ENCODE peak calls at places on chromosome 16, in nine cellular contexts. One of them, this sample, is unnamed.

GRCh38 chr16:87576191-87576590 is 26.1 kb upstream of the JPH3 start:
- DNase-seq in activated effector memory CD4-positive, alpha-beta T cell treated with Interleukin-2 at 50 U/mL for 16 hours: no peak
- DNase-seq in right cardiac atrium: no peak
- DNase-seq in adrenal gland: no peak
- DNase-seq in stimulated activated CD8-positive, alpha-beta memory T cell treated with anti-CD3 and anti-CD28 coated beads, Interleukin-12 subunit alpha, Interleukin-12 subunit beta, amount 100 ng/mL, for 1 hour: no peak
- DNase-seq in BE2C: no peak
- DNase-seq in NCI-H2081: no peak
- DNase-seq in cardiac fibroblast: no peak
- DNase-seq in endothelial cell: no peak
- DNase-seq in this sample: no peak

GRCh38 chr16:66608241-66609138 is 4.0 kb downstream of the CMTM3 start:
- DNase-seq in endothelial cell: peak
- DNase-seq in BE2C: peak
- DNase-seq in right cardiac atrium: peak
- DNase-seq in activated effector memory CD4-positive, alpha-beta T cell treated with Interleukin-2 at 50 U/mL for 16 hours: peak
- DNase-seq in adrenal gland: peak
- DNase-seq in NCI-H2081: peak
- DNase-seq in cardiac fibroblast: peak
- DNase-seq in stimulated activated CD8-positive, alpha-beta memory T cell treated with anti-CD3 and anti-CD28 coated beads, Interleukin-12 subunit alpha, Interleukin-12 subunit beta, amount 100 ng/mL, for 1 hour: peak
- DNase-seq in this sample: peak

GRCh38 chr16:28981517-28981916 is 3.3 kb upstream of the LAT start:
- DNase-seq in endothelial cell: peak
- DNase-seq in right cardiac atrium: no peak
- DNase-seq in activated effector memory CD4-positive, alpha-beta T cell treated with Interleukin-2 at 50 U/mL for 16 hours: no peak
- DNase-seq in adrenal gland: no peak
- DNase-seq in stimulated activated CD8-positive, alpha-beta memory T cell treated with anti-CD3 and anti-CD28 coated beads, Interleukin-12 subunit alpha, Interleukin-12 subunit beta, amount 100 ng/mL, for 1 hour: no peak
- DNase-seq in BE2C: peak
- DNase-seq in cardiac fibroblast: peak
- DNase-seq in NCI-H2081: no peak
- DNase-seq in this sample: peak

GRCh38 chr16:50035468-50035992 is 10.5 kb downstream of the CNEP1R1 start:
- DNase-seq in activated effector memory CD4-positive, alpha-beta T cell treated with Interleukin-2 at 50 U/mL for 16 hours: no peak
- DNase-seq in cardiac fibroblast: no peak
- DNase-seq in stimulated activated CD8-positive, alpha-beta memory T cell treated with anti-CD3 and anti-CD28 coated beads, Interleukin-12 subunit alpha, Interleukin-12 subunit beta, amount 100 ng/mL, for 1 hour: no peak
- DNase-seq in endothelial cell: no peak
- DNase-seq in NCI-H2081: no peak
- DNase-seq in BE2C: no peak
- DNase-seq in adrenal gland: no peak
- DNase-seq in right cardiac atrium: no peak
- DNase-seq in this sample: no peak

GRCh38 chr16:1378087-1378803 is 26.5 kb downstream of the GNPTG start:
- DNase-seq in right cardiac atrium: no peak
- DNase-seq in BE2C: no peak
- DNase-seq in activated effector memory CD4-positive, alpha-beta T cell treated with Interleukin-2 at 50 U/mL for 16 hours: no peak
- DNase-seq in NCI-H2081: no peak
- DNase-seq in stimulated activated CD8-positive, alpha-beta memory T cell treated with anti-CD3 and anti-CD28 coated beads, Interleukin-12 subunit alpha, Interleukin-12 subunit beta, amount 100 ng/mL, for 1 hour: no peak
- DNase-seq in endothelial cell: no peak
- DNase-seq in adrenal gland: no peak
- DNase-seq in cardiac fibroblast: no peak
- DNase-seq in this sample: no peak

GRCh38 chr16:75589301-75589700 is 23.1 kb downstream of the GABARAPL2 start:
- DNase-seq in NCI-H2081: no peak
- DNase-seq in cardiac fibroblast: no peak
- DNase-seq in endothelial cell: no peak
- DNase-seq in activated effector memory CD4-positive, alpha-beta T cell treated with Interleukin-2 at 50 U/mL for 16 hours: no peak
- DNase-seq in stimulated activated CD8-positive, alpha-beta memory T cell treated with anti-CD3 and anti-CD28 coated beads, Interleukin-12 subunit alpha, Interleukin-12 subunit beta, amount 100 ng/mL, for 1 hour: no peak
- DNase-seq in BE2C: no peak
- DNase-seq in right cardiac atrium: peak
- DNase-seq in adrenal gland: no peak
- DNase-seq in this sample: no peak

GRCh38 chr16:86934581-86935322 is 356.4 kb downstream of the FOXL1 start:
- DNase-seq in cardiac fibroblast: no peak
- DNase-seq in NCI-H2081: no peak
- DNase-seq in BE2C: no peak
- DNase-seq in activated effector memory CD4-positive, alpha-beta T cell treated with Interleukin-2 at 50 U/mL for 16 hours: no peak
- DNase-seq in endothelial cell: no peak
- DNase-seq in right cardiac atrium: no peak
- DNase-seq in stimulated activated CD8-positive, alpha-beta memory T cell treated with anti-CD3 and anti-CD28 coated beads, Interleukin-12 subunit alpha, Interleukin-12 subunit beta, amount 100 ng/mL, for 1 hour: no peak
- DNase-seq in adrenal gland: no peak
- DNase-seq in this sample: no peak

GRCh38 chr16:88376053-88376834 is 6.5 kb upstream of the ZNF469 start:
- DNase-seq in right cardiac atrium: peak
- DNase-seq in endothelial cell: no peak
- DNase-seq in cardiac fibroblast: no peak
- DNase-seq in activated effector memory CD4-positive, alpha-beta T cell treated with Interleukin-2 at 50 U/mL for 16 hours: no peak
- DNase-seq in BE2C: peak
- DNase-seq in stimulated activated CD8-positive, alpha-beta memory T cell treated with anti-CD3 and anti-CD28 coated beads, Interleukin-12 subunit alpha, Interleukin-12 subunit beta, amount 100 ng/mL, for 1 hour: no peak
- DNase-seq in adrenal gland: no peak
- DNase-seq in NCI-H2081: no peak
- DNase-seq in this sample: no peak

GRCh38 chr16:57622361-57623250 is 5.8 kb upstream of the ADGRG1 start:
- DNase-seq in cardiac fibroblast: no peak
- DNase-seq in NCI-H2081: no peak
- DNase-seq in right cardiac atrium: no peak
- DNase-seq in adrenal gland: peak
- DNase-seq in endothelial cell: no peak
- DNase-seq in activated effector memory CD4-positive, alpha-beta T cell treated with Interleukin-2 at 50 U/mL for 16 hours: no peak
- DNase-seq in stimulated activated CD8-positive, alpha-beta memory T cell treated with anti-CD3 and anti-CD28 coated beads, Interleukin-12 subunit alpha, Interleukin-12 subunit beta, amount 100 ng/mL, for 1 hour: no peak
- DNase-seq in BE2C: no peak
- DNase-seq in this sample: no peak

GRCh38 chr16:53768167-53768566 is 64.2 kb downstream of the FTO start:
- DNase-seq in endothelial cell: no peak
- DNase-seq in activated effector memory CD4-positive, alpha-beta T cell treated with Interleukin-2 at 50 U/mL for 16 hours: no peak
- DNase-seq in BE2C: no peak
- DNase-seq in adrenal gland: no peak
- DNase-seq in cardiac fibroblast: peak
- DNase-seq in NCI-H2081: no peak
- DNase-seq in stimulated activated CD8-positive, alpha-beta memory T cell treated with anti-CD3 and anti-CD28 coated beads, Interleukin-12 subunit alpha, Interleukin-12 subunit beta, amount 100 ng/mL, for 1 hour: no peak
- DNase-seq in right cardiac atrium: no peak
- DNase-seq in this sample: no peak

GRCh38 chr16:88993006-88993787 is 16.2 kb upstream of the CBFA2T3 start:
- DNase-seq in adrenal gland: no peak
- DNase-seq in stimulated activated CD8-positive, alpha-beta memory T cell treated with anti-CD3 and anti-CD28 coated beads, Interleukin-12 subunit alpha, Interleukin-12 subunit beta, amount 100 ng/mL, for 1 hour: no peak
- DNase-seq in right cardiac atrium: peak
- DNase-seq in cardiac fibroblast: no peak
- DNase-seq in activated effector memory CD4-positive, alpha-beta T cell treated with Interleukin-2 at 50 U/mL for 16 hours: no peak
- DNase-seq in endothelial cell: no peak
- DNase-seq in BE2C: no peak
- DNase-seq in NCI-H2081: no peak
- DNase-seq in this sample: peak

GRCh38 chr16:84555418-84556196 is 51.1 kb upstream of the MEAK7 start:
- DNase-seq in BE2C: no peak
- DNase-seq in cardiac fibroblast: no peak
- DNase-seq in activated effector memory CD4-positive, alpha-beta T cell treated with Interleukin-2 at 50 U/mL for 16 hours: no peak
- DNase-seq in adrenal gland: no peak
- DNase-seq in NCI-H2081: no peak
- DNase-seq in stimulated activated CD8-positive, alpha-beta memory T cell treated with anti-CD3 and anti-CD28 coated beads, Interleukin-12 subunit alpha, Interleukin-12 subunit beta, amount 100 ng/mL, for 1 hour: no peak
- DNase-seq in right cardiac atrium: no peak
- DNase-seq in endothelial cell: no peak
- DNase-seq in this sample: no peak

GRCh38 chr16:75160386-75160785 is 12.1 kb downstream of the ZFP1 start:
- DNase-seq in right cardiac atrium: no peak
- DNase-seq in BE2C: no peak
- DNase-seq in cardiac fibroblast: no peak
- DNase-seq in stimulated activated CD8-positive, alpha-beta memory T cell treated with anti-CD3 and anti-CD28 coated beads, Interleukin-12 subunit alpha, Interleukin-12 subunit beta, amount 100 ng/mL, for 1 hour: no peak
- DNase-seq in activated effector memory CD4-positive, alpha-beta T cell treated with Interleukin-2 at 50 U/mL for 16 hours: no peak
- DNase-seq in endothelial cell: no peak
- DNase-seq in adrenal gland: no peak
- DNase-seq in NCI-H2081: no peak
- DNase-seq in this sample: no peak

GRCh38 chr16:1188781-1189189 is 35.9 kb downstream of the CACNA1H start:
- DNase-seq in activated effector memory CD4-positive, alpha-beta T cell treated with Interleukin-2 at 50 U/mL for 16 hours: peak
- DNase-seq in endothelial cell: peak
- DNase-seq in right cardiac atrium: peak
- DNase-seq in cardiac fibroblast: peak
- DNase-seq in NCI-H2081: no peak
- DNase-seq in BE2C: no peak
- DNase-seq in stimulated activated CD8-positive, alpha-beta memory T cell treated with anti-CD3 and anti-CD28 coated beads, Interleukin-12 subunit alpha, Interleukin-12 subunit beta, amount 100 ng/mL, for 1 hour: peak
- DNase-seq in adrenal gland: peak
- DNase-seq in this sample: no peak

GRCh38 chr16:391885-392335 is 5.1 kb upstream of the NME4 start:
- DNase-seq in adrenal gland: peak
- DNase-seq in NCI-H2081: peak
- DNase-seq in endothelial cell: peak
- DNase-seq in cardiac fibroblast: peak
- DNase-seq in BE2C: peak
- DNase-seq in stimulated activated CD8-positive, alpha-beta memory T cell treated with anti-CD3 and anti-CD28 coated beads, Interleukin-12 subunit alpha, Interleukin-12 subunit beta, amount 100 ng/mL, for 1 hour: peak
- DNase-seq in activated effector memory CD4-positive, alpha-beta T cell treated with Interleukin-2 at 50 U/mL for 16 hours: peak
- DNase-seq in right cardiac atrium: peak
- DNase-seq in this sample: no peak

GRCh38 chr16:17434006-17434405 is 36.8 kb downstream of the XYLT1 start:
- DNase-seq in endothelial cell: no peak
- DNase-seq in right cardiac atrium: peak
- DNase-seq in adrenal gland: no peak
- DNase-seq in activated effector memory CD4-positive, alpha-beta T cell treated with Interleukin-2 at 50 U/mL for 16 hours: no peak
- DNase-seq in BE2C: no peak
- DNase-seq in NCI-H2081: no peak
- DNase-seq in cardiac fibroblast: no peak
- DNase-seq in stimulated activated CD8-positive, alpha-beta memory T cell treated with anti-CD3 and anti-CD28 coated beads, Interleukin-12 subunit alpha, Interleukin-12 subunit beta, amount 100 ng/mL, for 1 hour: no peak
- DNase-seq in this sample: no peak

GRCh38 chr16:81505011-81505660 is 60.5 kb downstream of the CMIP start:
- DNase-seq in stimulated activated CD8-positive, alpha-beta memory T cell treated with anti-CD3 and anti-CD28 coated beads, Interleukin-12 subunit alpha, Interleukin-12 subunit beta, amount 100 ng/mL, for 1 hour: no peak
- DNase-seq in cardiac fibroblast: no peak
- DNase-seq in NCI-H2081: no peak
- DNase-seq in adrenal gland: peak
- DNase-seq in BE2C: peak
- DNase-seq in activated effector memory CD4-positive, alpha-beta T cell treated with Interleukin-2 at 50 U/mL for 16 hours: no peak
- DNase-seq in right cardiac atrium: no peak
- DNase-seq in endothelial cell: no peak
- DNase-seq in this sample: no peak